ENCODE peak calls at places on chromosomes 3 and 15, in five cellular contexts. X is Peyer's patch, V is A549, K is cardiac muscle cell, E is H9. H is an unnamed sample. For H3K4me1 and H3K9me3, the result is how much of the 10 kb centered on the place peaks cover.

GRCh38 chr3:139737682-139738361 is 60.0 kb upstream of the NMNAT3 start:
- DNase-seq in X (no peak), V (no peak), K (no peak), E (no peak), H (no peak)

GRCh38 chr15:29035571-29036285 is 150.0 kb downstream of the APBA2 start:
- DNase-seq in X (no peak), V (no peak), K (no peak), E (no peak), H (no peak)

GRCh38 chr15:82832601-82833209 is 23.3 kb downstream of the WHAMM start:
- DNase-seq in X (no peak), V (peak), K (no peak), E (no peak), H (no peak)

GRCh38 chr3:14507757-14508504 is 32.2 kb downstream of the GRIP2 start:
- DNase-seq in X (peak), V (no peak), K (no peak), E (no peak), H (no peak)

GRCh38 chr3:167813169-167814123 is 77.9 kb downstream of the SERPINI1 start:
- DNase-seq in X (no peak), V (peak), K (no peak), E (no peak), H (no peak)

GRCh38 chr3:10363935-10364334 is 43.0 kb upstream of the SEC13 start:
- DNase-seq in X (no peak), V (no peak), K (no peak), E (no peak), H (no peak)

GRCh38 chr15:61195116-61196002 is 33.7 kb downstream of the RORA start:
- DNase-seq in X (no peak), V (peak), K (peak), E (no peak), H (no peak)

GRCh38 chr15:45855210-45855906 is 220.5 kb downstream of the SQOR start:
- DNase-seq in X (no peak), V (no peak), K (no peak), E (no peak), H (no peak)

GRCh38 chr3:129558076-129558771 is 15.2 kb downstream of the H1-8 start:
- DNase-seq in X (no peak), V (no peak), K (no peak), E (no peak), H (no peak)

GRCh38 chr3:61172684-61173083 is 78.6 kb downstream of the FHIT start:
- DNase-seq in X (no peak), V (no peak), K (peak), E (peak), H (no peak)

DNA sequence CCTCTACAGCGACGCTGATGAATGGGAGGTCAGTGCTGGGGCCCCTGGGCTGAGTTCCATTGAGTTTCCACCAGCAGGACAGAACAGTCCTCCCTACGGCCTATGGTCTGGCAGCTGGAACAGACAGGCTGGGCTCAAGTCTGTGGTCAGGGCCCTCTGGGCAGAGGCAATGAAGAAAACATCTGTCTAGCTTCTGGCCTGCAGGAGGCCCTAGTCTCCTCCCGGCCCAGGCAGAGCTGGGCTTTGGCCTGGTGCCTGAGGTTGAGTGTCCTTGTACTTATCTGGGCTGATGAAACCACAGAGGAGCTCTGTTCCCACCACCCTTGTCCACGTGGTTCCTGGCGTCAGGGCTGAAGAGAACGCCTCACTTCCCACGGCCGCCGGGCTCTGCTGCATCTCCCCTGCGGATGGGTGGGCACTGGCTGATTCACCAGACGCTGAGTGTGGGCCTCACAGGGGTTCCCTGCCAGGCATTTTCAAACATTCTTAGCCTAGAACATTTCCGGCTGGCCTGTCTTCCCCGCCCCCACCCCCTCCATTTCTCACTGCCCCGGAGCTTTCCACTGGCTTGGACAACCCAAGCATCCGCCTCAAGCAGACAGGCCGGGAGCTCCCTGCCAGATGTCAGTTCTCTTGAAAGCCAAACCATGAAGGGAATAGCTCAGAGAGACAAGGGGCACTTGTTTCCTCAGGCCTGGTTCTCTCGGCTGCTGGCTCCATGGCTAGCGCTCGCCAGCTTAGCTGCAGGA is 20.3 kb downstream of the PPCDC start:
- DNase-seq in X (peak), V (peak), K (no peak), E (no peak), H (peak)
- TF ChIP-seq CTCF in X (peak), V (no peak), K (peak), E (no peak), H (peak)

GRCh38 chr15:24772709-24773373 is 97.3 kb downstream of the NPAP1 start:
- DNase-seq in X (peak), V (no peak), K (no peak), E (peak), H (peak)

GRCh38 chr15:24772256-24772655 is 96.7 kb downstream of the NPAP1 start:
- DNase-seq in X (no peak), V (no peak), K (peak), E (peak), H (no peak)

DNA sequence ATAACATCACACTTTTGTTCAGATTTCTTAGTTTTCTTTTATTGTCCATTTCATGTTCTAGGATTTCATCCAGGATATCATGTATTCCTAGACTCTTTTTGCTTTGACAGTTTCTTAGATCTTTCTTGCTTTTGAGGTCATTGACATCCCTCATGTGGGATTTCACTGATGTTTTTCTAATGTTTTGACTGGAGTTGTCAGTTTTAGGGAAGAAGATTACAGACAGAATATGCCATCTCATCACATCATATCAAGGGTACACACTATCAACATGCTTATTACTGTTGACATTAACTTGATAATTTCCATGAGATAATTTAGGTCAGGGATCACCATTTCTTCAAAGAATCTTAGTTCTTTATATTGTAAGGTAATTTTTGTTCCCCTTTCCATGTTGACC is 101.7 kb downstream of the NPAP1 start:
- DNase-seq in X (no peak), V (no peak), K (no peak), E (no peak), H (no peak)
- H3K4me1 ChIP-seq in X (under half), V (under half), K (under half), E (under half), H (under half)

DNA sequence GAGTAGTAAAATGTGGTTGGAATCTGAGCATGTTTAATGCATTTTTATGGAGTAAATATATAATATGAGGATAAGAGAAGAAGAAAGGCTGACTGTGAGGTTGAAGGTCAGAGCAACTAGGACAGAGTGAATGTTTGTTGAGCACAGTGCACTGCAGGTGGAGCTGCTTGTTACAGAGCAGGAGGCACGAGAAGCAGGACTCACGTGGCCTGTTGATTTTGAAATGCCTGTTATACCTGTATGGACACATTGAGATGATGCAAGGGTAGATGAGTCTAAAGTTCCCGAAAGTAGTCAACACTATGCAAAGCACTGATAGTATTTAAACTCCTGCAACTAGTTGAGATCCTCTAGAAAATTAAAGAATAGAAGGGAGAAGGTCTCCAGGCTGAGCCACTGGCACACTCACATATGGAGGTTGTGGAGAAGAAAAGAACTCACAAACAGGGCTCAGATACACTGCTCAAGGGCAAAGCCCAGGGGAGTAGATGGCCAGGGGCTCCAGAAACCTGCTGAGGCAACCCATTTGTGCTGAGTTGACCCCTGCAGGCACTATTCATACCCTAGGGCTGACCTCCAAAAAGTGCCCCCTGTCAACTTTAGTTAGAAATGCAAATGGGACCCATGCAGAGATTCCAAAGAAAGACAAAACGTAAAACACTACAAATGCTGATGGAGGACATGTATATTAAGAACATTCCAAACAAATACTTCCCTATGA is 541.5 kb downstream of the GABRG3 start:
- DNase-seq in X (no peak), V (no peak), K (no peak), E (no peak), H (no peak)
- H3K9me3 ChIP-seq in X (under half), V (under half), K (under half), E (under half), H (under half)

GRCh38 chr15:100901296-100901695 is 17.9 kb upstream of the LRRK1 start:
- DNase-seq in X (peak), V (no peak), K (no peak), E (no peak), H (no peak)

GRCh38 chr15:100902436-100903190 is 16.5 kb upstream of the LRRK1 start:
- DNase-seq in X (peak), V (no peak), K (no peak), E (peak), H (peak)

GRCh38 chr15:100901702-100902435 is 17.3 kb upstream of the LRRK1 start:
- DNase-seq in X (peak), V (no peak), K (no peak), E (peak), H (no peak)

GRCh38 chr15:100900895-100901169 is 18.3 kb upstream of the LRRK1 start:
- DNase-seq in X (peak), V (no peak), K (no peak), E (no peak), H (no peak)

GRCh38 chr15:100903191-100903590 is 16.0 kb upstream of the LRRK1 start:
- DNase-seq in X (peak), V (no peak), K (no peak), E (no peak), H (no peak)
- TF ChIP-seq CTCF in X (no peak), V (no peak), K (no peak), E (no peak), H (no peak)

DNA sequence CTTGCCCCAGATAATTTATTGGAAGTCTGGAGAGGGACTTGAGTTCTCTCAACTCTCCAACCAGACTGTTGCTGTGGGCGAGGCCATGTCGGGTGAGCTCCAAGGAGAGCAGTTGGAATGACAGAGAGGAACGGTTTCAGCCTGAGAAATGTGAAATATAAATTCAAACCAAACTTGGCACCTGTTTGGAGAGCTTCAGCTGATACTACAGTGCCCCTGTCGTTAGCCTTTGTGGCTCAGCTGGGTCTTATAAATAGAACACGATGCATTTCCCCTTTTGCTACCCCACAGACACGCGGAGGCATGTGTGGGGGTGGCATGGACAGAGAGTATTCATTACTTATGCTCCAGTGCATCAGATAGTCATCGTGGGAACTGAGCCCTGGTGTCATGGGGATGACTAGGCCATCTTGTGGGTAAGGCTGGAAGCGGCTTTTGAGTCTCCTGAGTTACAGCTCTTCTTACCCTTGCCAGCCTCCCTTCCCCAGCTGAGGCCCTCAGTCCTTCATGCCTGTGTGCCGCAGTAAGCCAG is 15.6 kb downstream of the SMAD3 start:
- DNase-seq in X (peak), V (peak), K (no peak), E (no peak), H (peak)
- H3K4me1 ChIP-seq in X (under half), V (half or more), K (under half), E (under half), H (half or more)

DNA sequence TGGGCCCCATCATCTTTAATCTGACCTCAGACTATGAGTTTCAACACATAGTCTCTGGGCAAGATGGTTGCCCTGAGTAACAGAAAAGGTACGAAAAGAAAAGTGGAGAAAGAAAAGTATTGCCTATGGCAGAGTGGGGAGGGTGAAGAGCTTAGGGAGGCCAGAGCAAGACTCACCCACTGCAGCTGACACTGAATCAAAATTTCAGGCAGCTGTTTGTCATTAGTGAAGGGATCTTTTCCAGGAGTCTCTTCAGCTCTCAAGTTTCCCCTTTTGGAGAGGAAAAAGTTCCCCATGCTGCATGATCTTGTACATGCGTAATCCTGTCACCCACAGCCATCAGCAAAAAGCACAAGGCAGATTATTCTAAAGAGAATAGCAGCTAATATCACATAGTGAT is 616.9 kb upstream of the GBE1 start:
- DNase-seq in X (no peak), V (no peak), K (no peak), E (no peak), H (no peak)
- H3K9me3 ChIP-seq in X (under half), V (under half), K (under half), E (under half), H (under half)

DNA sequence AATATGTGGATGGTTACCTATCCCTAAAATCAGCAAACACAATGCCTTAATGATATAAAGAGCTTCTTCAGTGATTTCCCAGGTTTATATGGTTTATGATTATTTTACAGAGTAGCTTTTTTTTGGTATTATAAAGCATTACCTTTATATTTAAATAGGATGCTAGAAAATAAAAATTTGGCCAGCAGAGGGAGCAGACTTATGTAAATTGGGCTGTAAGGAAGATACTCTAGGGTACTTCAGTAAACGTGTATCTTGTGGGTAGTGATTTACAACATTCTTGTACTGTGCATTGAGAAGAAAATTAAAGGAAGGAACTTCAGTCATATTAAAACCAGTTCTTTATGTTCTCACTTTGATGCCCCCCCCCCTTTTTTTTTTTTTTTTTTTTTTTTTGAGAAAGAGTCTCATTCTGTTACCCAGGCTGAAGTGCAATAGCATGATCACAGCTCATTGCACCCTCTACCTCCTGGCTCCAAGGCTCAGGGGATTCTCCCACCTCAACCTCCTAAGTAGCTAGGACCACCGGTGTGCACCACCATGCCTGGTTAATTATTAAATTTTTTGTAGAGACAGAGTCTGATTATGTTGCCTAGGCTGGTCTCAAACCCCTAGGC is 167.9 kb downstream of the BBX start:
- DNase-seq in X (no peak), V (peak), K (peak), E (no peak), H (no peak)
- TF ChIP-seq CTCF in X (peak), V (peak), K (peak), E (peak), H (peak)

H was measured in heart right ventricle.